ENCODE peak calls at places on chromosomes 11 and 22, in seven cellular contexts. M, N, Y, X, Q, B and E are unnamed samples.

GRCh38 chr11:61472868-61473267 is 35.7 kb upstream of the LRRC10B start:
- DNase-seq in M (no peak), N (no peak), Y (no peak), X (peak; percentile 30), Q (no peak), B (no peak), E (no peak)

GRCh38 chr11:77172666-77172982 is 44.6 kb downstream of the MYO7A start:
- DNase-seq in M (peak; percentile 43), N (no peak), Y (peak; percentile 45), X (no peak), Q (no peak), B (peak; percentile 51), E (no peak)

GRCh38 chr11:28606930-28607329 is 498.7 kb downstream of the METTL15 start:
- DNase-seq in M (peak; percentile 29), N (no peak), Y (no peak), X (no peak), Q (no peak), B (peak; percentile 65), E (no peak)

GRCh38 chr11:80849253-80849652 is 1408.4 kb upstream of the TENM4 start:
- DNase-seq in M (no peak), N (no peak), Y (no peak), X (no peak), Q (no peak), B (no peak), E (no peak)

GRCh38 chr11:36361901-36362391 is 65.9 kb downstream of the PRR5L start:
- DNase-seq in M (no peak), N (no peak), Y (peak; percentile 52), X (no peak), Q (peak; percentile 68), B (peak; percentile 93), E (no peak)

GRCh38 chr22:20408891-20409290 is 14.9 kb downstream of the ZNF74 start:
- DNase-seq in M (peak; percentile 13), N (no peak), Y (peak; percentile 14), X (no peak), Q (no peak), B (no peak), E (no peak)

GRCh38 chr11:116112031-116112935 is 608.1 kb upstream of the CADM1 start:
- DNase-seq in M (no peak), N (no peak), Y (no peak), X (no peak), Q (no peak), B (no peak), E (no peak)

GRCh38 chr11:11577932-11578331 is 43.9 kb downstream of the GALNT18 start:
- DNase-seq in M (no peak), N (no peak), Y (no peak), X (no peak), Q (no peak), B (no peak), E (no peak)

GRCh38 chr11:100890779-100891178 is 203.7 kb downstream of the ARHGAP42 start:
- DNase-seq in M (no peak), N (no peak), Y (no peak), X (no peak), Q (peak; percentile 94), B (peak; percentile 95), E (no peak)

GRCh38 chr22:31193092-31193491 is 19.0 kb upstream of the LIMK2 start:
- DNase-seq in M (no peak), N (no peak), Y (no peak), X (no peak), Q (no peak), B (no peak), E (no peak)

GRCh38 chr22:50059185-50059880 is 1.2 kb upstream of the TTLL8 start:
- DNase-seq in M (peak; percentile 44), N (peak; percentile 75), Y (no peak), X (no peak), Q (no peak), B (peak; percentile 37), E (no peak)

GRCh38 chr11:72548481-72548880 is 114.2 kb upstream of the CLPB start:
- DNase-seq in M (no peak), N (no peak), Y (no peak), X (no peak), Q (no peak), B (no peak), E (no peak)

GRCh38 chr11:72551571-72551970 is 117.2 kb upstream of the CLPB start:
- DNase-seq in M (no peak), N (no peak), Y (no peak), X (no peak), Q (no peak), B (no peak), E (no peak)

GRCh38 chr11:72556433-72556832 is 117.8 kb downstream of the PDE2A start:
- DNase-seq in M (no peak), N (no peak), Y (no peak), X (no peak), Q (no peak), B (no peak), E (no peak)

GRCh38 chr11:72552399-72552910 is 118.1 kb upstream of the CLPB start:
- DNase-seq in M (no peak), N (no peak), Y (no peak), X (no peak), Q (no peak), B (no peak), E (no peak)

DNA sequence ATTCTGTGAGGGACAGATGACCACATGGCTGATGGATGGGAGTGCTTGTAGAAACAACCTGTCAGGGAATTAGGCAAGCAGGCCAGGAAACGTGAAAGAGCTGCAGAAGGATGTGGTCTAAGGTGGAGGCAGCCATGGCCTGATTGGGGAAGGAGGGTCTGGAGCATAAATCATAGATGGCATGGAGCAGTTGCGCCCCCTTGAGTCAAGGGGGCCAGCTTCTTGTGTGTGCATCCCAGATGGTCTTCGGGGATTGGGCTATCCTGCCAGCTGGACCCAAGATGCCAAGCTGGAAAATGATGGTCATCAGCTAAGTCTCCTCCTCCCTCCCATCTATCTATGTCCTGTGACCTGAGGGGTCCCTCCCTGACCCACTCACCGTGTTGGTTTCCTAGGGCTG is 119.4 kb upstream of the CLPB start:
- DNase-seq in M (no peak), N (no peak), Y (no peak), X (no peak), Q (no peak), B (no peak), E (no peak)
- TF ChIP-seq CTCF in M (no peak), N (peak; percentile 23), Y (peak; percentile 25), X (peak; percentile 10), Q (no peak), B (peak; percentile 35), E (peak; percentile 24)

DNA sequence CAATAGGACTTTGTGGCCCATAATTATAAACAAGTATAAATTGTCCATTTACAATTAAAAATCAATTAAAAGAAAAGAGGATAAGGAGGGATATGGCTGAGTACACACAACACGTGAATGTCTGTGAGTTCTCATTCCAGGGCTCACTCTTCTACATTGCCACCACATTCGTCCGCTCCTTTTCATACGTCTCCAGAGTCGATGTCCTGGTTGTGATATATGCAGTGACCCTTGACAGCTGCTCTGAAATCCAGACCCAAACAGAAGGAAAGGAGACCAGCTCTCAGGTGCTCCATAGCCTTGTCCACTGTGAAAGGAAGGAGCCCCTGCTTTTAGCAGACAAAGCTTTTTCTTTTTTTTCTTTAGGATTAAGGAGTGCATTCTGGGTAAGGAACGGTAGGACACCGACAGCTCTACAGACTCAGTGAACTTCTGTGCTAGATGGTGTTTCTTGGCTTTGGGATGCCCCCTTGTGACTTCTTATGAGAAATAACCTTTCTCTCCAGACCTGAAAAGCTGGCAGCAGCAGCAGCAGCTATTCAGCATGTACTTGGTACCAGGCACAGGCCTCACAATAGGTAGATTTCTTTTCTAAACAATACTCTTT is 19.7 kb upstream of the DNAJB13 start:
- DNase-seq in M (no peak), N (peak; percentile 36), Y (no peak), X (peak; percentile 36), Q (peak; percentile 54), B (peak; percentile 95), E (peak; percentile 58)
- TF ChIP-seq CTCF in M (no peak), N (peak; percentile 20), Y (no peak), X (no peak), Q (peak; percentile 59), B (peak; percentile 69), E (no peak)

GRCh38 chr11:6602096-6602940 is 1.1 kb downstream of the RRP8 start:
- DNase-seq in M (no peak), N (no peak), Y (no peak), X (no peak), Q (no peak), B (no peak), E (no peak)

GRCh38 chr11:6606471-6607189 is 3.1 kb downstream of the ILK start:
- DNase-seq in M (peak; percentile 92), N (peak; percentile 83), Y (peak; percentile 91), X (peak; percentile 95), Q (peak; percentile 90), B (peak; percentile 96), E (peak; percentile 84)

GRCh38 chr11:6603287-6604080 is at the start of the genes ILK and RRP8:
- DNase-seq in M (peak; percentile 95), N (peak; percentile 92), Y (peak; percentile 95), X (peak; percentile 92), Q (peak; percentile 66), B (peak; percentile 92), E (peak; percentile 95)

GRCh38 chr11:6607190-6607635 is 3.6 kb downstream of the ILK start:
- DNase-seq in M (no peak), N (no peak), Y (no peak), X (no peak), Q (no peak), B (no peak), E (no peak)

GRCh38 chr11:6604081-6604626 is 580 bp downstream of the ILK start:
- DNase-seq in M (peak; percentile 77), N (peak; percentile 61), Y (no peak), X (peak; percentile 55), Q (no peak), B (peak; percentile 82), E (peak; percentile 77)
- TF ChIP-seq CTCF in M (no peak), N (peak; percentile 34), Y (peak; percentile 19), X (no peak), Q (peak; percentile 35), B (peak; percentile 55), E (peak; percentile 41)

GRCh38 chr22:18985761-18986160 is 49.7 kb upstream of the PRODH start:
- DNase-seq in M (no peak), N (no peak), Y (no peak), X (no peak), Q (no peak), B (no peak), E (no peak)

GRCh38 chr22:18990355-18991137 is 54.5 kb upstream of the PRODH start:
- DNase-seq in M (no peak), N (peak; percentile 64), Y (no peak), X (no peak), Q (no peak), B (no peak), E (no peak)

GRCh38 chr22:18984564-18984963 is 48.5 kb upstream of the PRODH start:
- DNase-seq in M (no peak), N (no peak), Y (peak; percentile 28), X (no peak), Q (no peak), B (no peak), E (no peak)

GRCh38 chr22:18988958-18989357 is 52.9 kb upstream of the PRODH start:
- DNase-seq in M (no peak), N (no peak), Y (no peak), X (no peak), Q (no peak), B (no peak), E (no peak)

DNA sequence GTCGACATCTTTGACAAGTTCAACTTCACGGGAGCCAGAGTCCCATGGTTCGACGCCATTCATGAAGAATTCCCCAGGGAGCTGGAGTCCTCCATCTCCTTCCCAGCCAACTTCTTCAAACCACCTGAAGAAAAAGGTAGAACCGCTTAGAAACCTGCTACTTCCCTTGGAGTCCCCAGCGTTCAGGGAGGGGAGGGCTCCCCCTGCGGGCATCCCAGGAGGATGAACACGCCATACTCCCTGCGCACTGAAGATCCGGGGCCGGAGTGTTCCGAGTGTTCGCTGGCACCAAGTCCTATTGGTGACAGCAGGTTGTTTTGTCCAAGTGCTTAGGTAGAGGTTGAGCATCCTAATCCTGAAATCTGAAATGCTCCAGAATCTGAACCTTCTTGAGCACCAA is 51.7 kb upstream of the PRODH start:
- DNase-seq in M (no peak), N (no peak), Y (no peak), X (peak; percentile 69), Q (no peak), B (peak; percentile 13), E (peak; percentile 45)
- TF ChIP-seq CTCF in M (no peak), N (peak; percentile 29), Y (no peak), X (peak; percentile 26), Q (peak; percentile 57), B (peak; percentile 58), E (no peak)